ENCODE peak calls at places on chromosomes 2 and 18, in ten cellular contexts. O is GM13976, U is lower lobe of right lung, Y is pancreas, F is GM06990, I is A549, B is glutamatergic neuron, K is psoas muscle, D is brain microvascular endothelial cell, L is kidney epithelial cell. T is an unnamed sample.

GRCh38 chr18:25726278-25726677 is 364.1 kb downstream of the SS18 start:
- DNase-seq in L (no peak), B (peak), F (no peak), K (no peak), U (no peak), I (no peak), D (peak), O (no peak), Y (no peak), T (no peak)

GRCh38 chr2:7053650-7054262 is 136.5 kb downstream of the RNF144A start:
- DNase-seq in L (no peak), B (peak), O (no peak), K (no peak), Y (peak), F (no peak), I (no peak), U (no peak), D (no peak), T (no peak)

GRCh38 chr2:8684885-8685696 is 3.2 kb downstream of the ID2 start:
- DNase-seq in Y (peak), L (no peak), F (peak), K (peak), B (peak), I (peak), D (no peak), O (peak), U (peak), T (peak)

GRCh38 chr2:224242543-224242942 is 159.4 kb downstream of the FAM124B start:
- DNase-seq in L (no peak), I (no peak), O (no peak), U (no peak), K (no peak), B (no peak), D (no peak), Y (no peak), F (no peak), T (no peak)

GRCh38 chr18:8816805-8817204 is 111.4 kb downstream of the MTCL1 start:
- DNase-seq in U (no peak), Y (no peak), L (no peak), K (no peak), O (no peak), D (peak), I (no peak), F (no peak), B (no peak), T (no peak)

GRCh38 chr2:2280483-2280882 is 50.6 kb downstream of the MYT1L start:
- DNase-seq in U (no peak), F (no peak), B (no peak), I (no peak), K (no peak), Y (no peak), L (no peak), D (no peak), O (no peak), T (no peak)

GRCh38 chr2:960064-960736 is 9.6 kb downstream of the SNTG2 start:
- DNase-seq in U (no peak), L (no peak), I (no peak), K (no peak), O (no peak), D (no peak), B (no peak), F (no peak), Y (no peak), T (no peak)

GRCh38 chr2:134592380-134592779 is 126.4 kb downstream of the TMEM163 start:
- DNase-seq in Y (no peak), O (no peak), L (no peak), U (no peak), K (no peak), B (no peak), D (no peak), F (no peak), I (no peak), T (no peak)

GRCh38 chr2:206275274-206276160 is 1.1 kb downstream of the ZDBF2 start:
- DNase-seq in L (no peak), F (peak), Y (peak), U (no peak), K (no peak), I (peak), B (peak), O (peak), D (peak), T (peak)

GRCh38 chr2:197189770-197190434 is 120.7 kb downstream of the ANKRD44 start:
- DNase-seq in U (no peak), D (no peak), L (no peak), K (no peak), I (no peak), B (no peak), Y (no peak), F (no peak), O (no peak), T (no peak)

GRCh38 chr2:69797836-69798465 is 31.5 kb upstream of the GMCL1 start:
- DNase-seq in F (no peak), I (no peak), U (no peak), Y (no peak), L (peak), D (no peak), K (no peak), B (no peak), O (no peak), T (no peak)
- TF ChIP-seq CTCF in F (no peak), I (no peak), U (no peak), Y (no peak), L (no peak), D (no peak), K (no peak), B (no peak), O (no peak), T (no peak)

GRCh38 chr2:220104871-220105351 is 477.5 kb downstream of the SLC4A3 start:
- DNase-seq in I (peak), Y (no peak), L (peak), O (no peak), K (no peak), F (no peak), U (no peak), B (no peak), D (peak), T (no peak)
- TF ChIP-seq CTCF in I (no peak), Y (no peak), L (peak), O (no peak), K (no peak), F (no peak), U (no peak), B (no peak), D (peak), T (no peak)

DNA sequence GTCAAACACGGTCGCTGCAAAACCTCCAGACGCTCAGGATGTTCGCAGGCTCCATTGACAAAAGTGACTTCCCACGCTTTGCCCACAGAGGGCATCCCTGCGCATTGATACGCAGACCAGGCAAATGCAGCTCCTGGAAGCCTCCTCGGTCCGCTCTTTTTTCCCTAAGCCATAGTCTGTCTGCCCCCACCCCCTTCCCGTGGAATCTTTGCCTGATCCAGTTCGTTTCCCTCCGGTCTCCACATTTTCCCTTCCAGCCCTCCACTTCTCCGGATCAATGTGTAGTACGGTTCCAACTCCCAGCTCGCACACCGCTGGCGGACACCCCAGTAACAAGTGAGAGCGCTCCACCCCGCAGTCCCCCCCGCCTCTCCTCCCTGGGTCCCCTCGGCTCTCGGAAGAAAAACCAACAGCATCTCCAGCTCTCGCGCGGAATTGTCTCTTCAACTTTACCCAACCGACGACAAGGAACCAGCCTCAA is at the start of gene DCC:
- DNase-seq in L (no peak), Y (peak), I (peak), K (no peak), U (no peak), D (peak), F (peak), O (no peak), B (peak), T (no peak)
- TF ChIP-seq CTCF in L (peak), Y (peak), I (peak), K (no peak), U (peak), D (peak), F (peak), O (peak), B (peak), T (no peak)

GRCh38 chr2:233022561-233022960 is 9.5 kb upstream of the NGEF start:
- DNase-seq in F (no peak), O (no peak), B (no peak), L (no peak), Y (no peak), K (no peak), D (no peak), I (no peak), U (no peak), T (no peak)
- TF ChIP-seq CTCF in F (no peak), O (no peak), B (no peak), L (no peak), Y (no peak), K (no peak), D (no peak), I (no peak), U (no peak), T (no peak)

GRCh38 chr18:1078301-1078700 is 173.6 kb downstream of the ADCYAP1 start:
- DNase-seq in B (no peak), Y (no peak), K (no peak), I (no peak), O (no peak), D (no peak), F (no peak), U (no peak), L (no peak), T (no peak)
- TF ChIP-seq CTCF in B (no peak), Y (no peak), K (no peak), I (no peak), O (no peak), D (no peak), F (no peak), U (no peak), L (no peak), T (no peak)

DNA sequence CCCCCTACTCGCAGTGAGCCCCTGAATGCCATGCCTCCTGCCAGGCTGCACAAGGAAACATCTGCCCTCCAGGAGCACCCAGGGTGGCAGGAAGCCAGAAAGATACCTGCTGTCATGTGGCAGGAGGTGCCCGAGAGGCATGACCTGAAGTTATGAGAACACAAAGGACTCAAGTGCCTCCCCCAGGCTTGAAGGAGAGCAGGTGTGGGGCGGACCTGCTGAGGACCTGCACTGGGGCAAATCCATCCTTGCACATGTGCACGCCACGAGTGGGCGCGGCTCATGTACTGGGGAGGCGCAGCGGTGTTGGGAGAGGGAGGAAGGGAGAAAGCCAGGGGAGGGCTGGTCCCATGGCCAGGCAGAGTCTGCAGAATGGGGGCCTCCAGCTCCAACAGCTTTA is 26.9 kb downstream of the SDC1 start:
- DNase-seq in B (no peak), U (peak), I (no peak), F (no peak), D (no peak), L (no peak), Y (no peak), O (no peak), K (no peak), T (no peak)
- TF ChIP-seq CTCF in B (no peak), U (no peak), I (no peak), F (no peak), D (no peak), L (no peak), Y (no peak), O (no peak), K (no peak), T (no peak)

DNA sequence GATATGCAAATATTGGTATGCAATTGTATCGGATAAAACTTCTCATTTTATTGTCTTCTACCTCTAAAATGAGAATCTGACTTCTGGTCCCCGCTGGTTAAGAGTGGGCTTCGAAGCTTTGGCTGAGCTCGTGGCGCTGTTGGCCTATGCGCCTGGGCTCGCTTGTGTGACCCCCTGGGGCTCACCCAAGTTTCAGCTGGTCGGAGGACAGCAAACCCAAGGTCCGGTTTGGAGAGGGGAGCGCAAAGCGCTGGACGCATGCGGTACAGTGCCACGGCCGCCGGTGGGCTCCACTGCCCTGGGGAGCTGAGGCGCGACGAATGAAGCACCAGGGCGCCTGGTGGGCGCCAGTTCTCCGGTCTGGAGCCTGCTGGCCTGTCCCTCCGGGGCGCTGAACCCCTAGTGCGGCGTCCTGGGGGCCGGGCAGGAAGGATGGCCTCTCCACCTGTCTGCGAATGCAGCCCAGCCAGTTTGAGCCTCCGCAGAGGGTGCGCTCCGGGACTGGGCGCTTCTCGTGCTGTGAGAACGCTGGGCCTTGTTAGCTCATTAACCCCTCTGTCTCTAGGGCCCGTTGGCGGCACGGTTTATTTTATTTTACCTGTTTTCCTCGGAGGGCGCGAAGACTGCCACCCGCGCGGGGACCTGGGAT is 10.3 kb downstream of the MEIS1 start:
- DNase-seq in K (peak), U (peak), Y (no peak), L (no peak), F (no peak), I (no peak), D (no peak), O (no peak), B (peak), T (no peak)
- TF ChIP-seq CTCF in K (no peak), U (peak), Y (no peak), L (peak), F (no peak), I (no peak), D (peak), O (no peak), B (no peak), T (no peak)

GRCh38 chr2:38446418-38446817 is 69.3 kb upstream of the ATL2 start:
- DNase-seq in D (no peak), K (no peak), O (no peak), Y (no peak), U (no peak), B (no peak), F (no peak), L (no peak), I (no peak), T (no peak)
- TF ChIP-seq CTCF in D (peak), K (no peak), O (no peak), Y (no peak), U (no peak), B (no peak), F (no peak), L (no peak), I (peak), T (no peak)

T was measured in GM20000.